ENCODE peak calls at places on chromosomes 5 and 9, in four cellular contexts. C is foreskin keratinocyte, K is aorta, H is GM12878. A is an unnamed sample.

GRCh38 chr9:82419827-82420486 is 431.4 kb downstream of the SPATA31D1 start:
- ATAC-seq in C (no peak), K (no peak), H (no peak), A (no peak)

GRCh38 chr5:73822276-73822988 is 196.4 kb downstream of the ARHGEF28 start:
- ATAC-seq in C (no peak), K (no peak), H (no peak), A (no peak)

GRCh38 chr9:32579706-32580331 is 6.9 kb upstream of the NDUFB6 start:
- ATAC-seq in C (peak), K (no peak), H (peak), A (no peak)

GRCh38 chr5:157671592-157672330 is 428 bp downstream of the C5orf52 start:
- ATAC-seq in K (no peak), C (no peak), H (peak), A (no peak)

GRCh38 chr5:15286659-15287058 is 213.3 kb upstream of the FBXL7 start:
- ATAC-seq in C (no peak), K (peak), H (no peak), A (no peak)

GRCh38 chr5:167934561-167934971 is 356.9 kb upstream of the WWC1 start:
- ATAC-seq in C (peak), H (no peak), K (peak), A (no peak)

GRCh38 chr9:88737876-88738275 is 202.9 kb downstream of the NXNL2 start:
- ATAC-seq in K (no peak), C (no peak), H (no peak), A (no peak)

GRCh38 chr5:39117401-39117800 is 43.2 kb upstream of the RICTOR start:
- ATAC-seq in H (no peak), K (no peak), C (peak), A (no peak)

GRCh38 chr5:143229426-143229895 is 174.0 kb downstream of the NR3C1 start:
- ATAC-seq in H (peak), K (no peak), C (peak), A (peak)